ENCODE peak calls at places on chromosomes 16 and 17, in five cellular contexts. One of them, this sample, is unnamed.

GRCh38 chr17:6021011-6021400 is 49.2 kb upstream of the WSCD1 start:
- DNase-seq in tibial artery: no peak
- DNase-seq in sigmoid colon: no peak
- DNase-seq in OCI-LY7: no peak
- DNase-seq in lower lobe of right lung: no peak
- DNase-seq in this sample: no peak

GRCh38 chr17:7548585-7549400 is at the start of gene TNFSF12:
- DNase-seq in tibial artery: peak
- DNase-seq in sigmoid colon: peak
- DNase-seq in OCI-LY7: no peak
- DNase-seq in lower lobe of right lung: peak
- DNase-seq in this sample: no peak

GRCh38 chr17:75625813-75626486 is 7.3 kb upstream of the SMIM5 start:
- DNase-seq in tibial artery: no peak
- DNase-seq in sigmoid colon: no peak
- DNase-seq in OCI-LY7: peak
- DNase-seq in lower lobe of right lung: no peak
- DNase-seq in this sample: peak

GRCh38 chr17:44539664-44540063 is 17.6 kb upstream of the FZD2 start:
- DNase-seq in tibial artery: no peak
- DNase-seq in sigmoid colon: no peak
- DNase-seq in OCI-LY7: no peak
- DNase-seq in lower lobe of right lung: no peak
- DNase-seq in this sample: no peak

GRCh38 chr16:66735891-66736290 is 15.5 kb downstream of the DYNC1LI2 start:
- DNase-seq in tibial artery: no peak
- DNase-seq in sigmoid colon: no peak
- DNase-seq in OCI-LY7: no peak
- DNase-seq in lower lobe of right lung: no peak
- DNase-seq in this sample: peak

GRCh38 chr16:68857479-68857878 is 14.1 kb downstream of the TANGO6 start:
- DNase-seq in tibial artery: no peak
- DNase-seq in sigmoid colon: no peak
- DNase-seq in OCI-LY7: no peak
- DNase-seq in lower lobe of right lung: no peak
- DNase-seq in this sample: no peak

GRCh38 chr16:24482681-24483202 is 56.6 kb upstream of the RBBP6 start:
- DNase-seq in tibial artery: no peak
- DNase-seq in sigmoid colon: no peak
- DNase-seq in OCI-LY7: no peak
- DNase-seq in lower lobe of right lung: no peak
- DNase-seq in this sample: no peak

GRCh38 chr17:55440391-55440790 is 18.8 kb upstream of the MMD start:
- DNase-seq in tibial artery: no peak
- DNase-seq in sigmoid colon: no peak
- DNase-seq in OCI-LY7: no peak
- DNase-seq in lower lobe of right lung: no peak
- DNase-seq in this sample: no peak

GRCh38 chr17:38619451-38619795 is 13.7 kb upstream of the SRCIN1 start:
- DNase-seq in tibial artery: no peak
- DNase-seq in sigmoid colon: peak
- DNase-seq in OCI-LY7: no peak
- DNase-seq in lower lobe of right lung: no peak
- DNase-seq in this sample: no peak

GRCh38 chr16:56301391-56301850 is 110.1 kb downstream of the GNAO1 start:
- DNase-seq in tibial artery: no peak
- DNase-seq in sigmoid colon: no peak
- DNase-seq in OCI-LY7: no peak
- DNase-seq in lower lobe of right lung: no peak
- DNase-seq in this sample: no peak

GRCh38 chr17:65627892-65628622 is 66.6 kb upstream of the AXIN2 start:
- DNase-seq in tibial artery: no peak
- DNase-seq in sigmoid colon: peak
- DNase-seq in OCI-LY7: no peak
- DNase-seq in lower lobe of right lung: no peak
- DNase-seq in this sample: peak

GRCh38 chr17:82246365-82247174 is 17.7 kb downstream of the SLC16A3 start:
- DNase-seq in tibial artery: no peak
- DNase-seq in sigmoid colon: no peak
- DNase-seq in OCI-LY7: no peak
- DNase-seq in lower lobe of right lung: peak
- DNase-seq in this sample: peak

GRCh38 chr16:56836410-56836834 is 28.6 kb upstream of the SLC12A3 start:
- DNase-seq in tibial artery: no peak
- DNase-seq in sigmoid colon: no peak
- DNase-seq in OCI-LY7: no peak
- DNase-seq in lower lobe of right lung: no peak
- DNase-seq in this sample: no peak

GRCh38 chr17:55458287-55458900 is 36.8 kb upstream of the MMD start:
- DNase-seq in tibial artery: no peak
- DNase-seq in sigmoid colon: no peak
- DNase-seq in OCI-LY7: no peak
- DNase-seq in lower lobe of right lung: no peak
- DNase-seq in this sample: no peak

GRCh38 chr16:84687715-84688114 is 12.1 kb upstream of the USP10 start:
- DNase-seq in tibial artery: no peak
- DNase-seq in sigmoid colon: peak
- DNase-seq in OCI-LY7: peak
- DNase-seq in lower lobe of right lung: no peak
- DNase-seq in this sample: no peak

GRCh38 chr17:27954521-27955495 is 61.6 kb upstream of the LYRM9 start:
- DNase-seq in tibial artery: no peak
- DNase-seq in sigmoid colon: no peak
- DNase-seq in OCI-LY7: no peak
- DNase-seq in lower lobe of right lung: no peak
- DNase-seq in this sample: no peak

GRCh38 chr17:31663576-31663975 is 195.5 kb downstream of the COPRS start:
- DNase-seq in tibial artery: no peak
- DNase-seq in sigmoid colon: no peak
- DNase-seq in OCI-LY7: no peak
- DNase-seq in lower lobe of right lung: no peak
- DNase-seq in this sample: no peak

GRCh38 chr17:74408262-74408661 is 23.6 kb upstream of the GPRC5C start:
- DNase-seq in tibial artery: no peak
- DNase-seq in sigmoid colon: no peak
- DNase-seq in OCI-LY7: peak
- DNase-seq in lower lobe of right lung: peak
- DNase-seq in this sample: no peak

GRCh38 chr16:86285938-86286921 is 224.1 kb upstream of the FOXF1 start:
- DNase-seq in tibial artery: no peak
- DNase-seq in sigmoid colon: peak
- DNase-seq in OCI-LY7: no peak
- DNase-seq in lower lobe of right lung: no peak
- DNase-seq in this sample: no peak

GRCh38 chr17:1764274-1764673 is 2.4 kb downstream of the SERPINF1 start:
- DNase-seq in tibial artery: peak
- DNase-seq in sigmoid colon: peak
- DNase-seq in OCI-LY7: no peak
- DNase-seq in lower lobe of right lung: peak
- DNase-seq in this sample: no peak

GRCh38 chr17:74474043-74474792 is 7.8 kb downstream of the CD300A start:
- DNase-seq in tibial artery: no peak
- DNase-seq in sigmoid colon: no peak
- DNase-seq in OCI-LY7: peak
- DNase-seq in lower lobe of right lung: no peak
- DNase-seq in this sample: no peak

GRCh38 chr17:61383689-61384201 is 15.9 kb upstream of the TBX2 start:
- DNase-seq in tibial artery: no peak
- DNase-seq in sigmoid colon: no peak
- DNase-seq in OCI-LY7: no peak
- DNase-seq in lower lobe of right lung: peak
- DNase-seq in this sample: no peak

GRCh38 chr16:66189951-66190350 is 176.5 kb upstream of the CDH5 start:
- DNase-seq in tibial artery: no peak
- DNase-seq in sigmoid colon: no peak
- DNase-seq in OCI-LY7: no peak
- DNase-seq in lower lobe of right lung: no peak
- DNase-seq in this sample: peak

GRCh38 chr16:8880839-8881510 is 1.2 kb upstream of the LITAFD start:
- DNase-seq in tibial artery: no peak
- DNase-seq in sigmoid colon: no peak
- DNase-seq in OCI-LY7: no peak
- DNase-seq in lower lobe of right lung: no peak
- DNase-seq in this sample: no peak

GRCh38 chr17:60792250-60792898 is 114.7 kb downstream of the BCAS3 start:
- DNase-seq in tibial artery: peak
- DNase-seq in sigmoid colon: no peak
- DNase-seq in OCI-LY7: no peak
- DNase-seq in lower lobe of right lung: no peak
- DNase-seq in this sample: no peak

GRCh38 chr17:83179378-83179777 is 100.0 kb downstream of the METRNL start:
- DNase-seq in tibial artery: peak
- DNase-seq in sigmoid colon: peak
- DNase-seq in OCI-LY7: no peak
- DNase-seq in lower lobe of right lung: no peak
- DNase-seq in this sample: no peak

GRCh38 chr16:84087461-84088151 is 29.1 kb downstream of the MBTPS1 start:
- DNase-seq in tibial artery: no peak
- DNase-seq in sigmoid colon: no peak
- DNase-seq in OCI-LY7: peak
- DNase-seq in lower lobe of right lung: no peak
- DNase-seq in this sample: no peak

GRCh38 chr16:66549284-66550131 is at the start of gene TK2:
- DNase-seq in tibial artery: peak
- DNase-seq in sigmoid colon: peak
- DNase-seq in OCI-LY7: peak
- DNase-seq in lower lobe of right lung: peak
- DNase-seq in this sample: peak

GRCh38 chr16:67652578-67653130 is 7.4 kb downstream of the ACD start:
- DNase-seq in tibial artery: no peak
- DNase-seq in sigmoid colon: no peak
- DNase-seq in OCI-LY7: no peak
- DNase-seq in lower lobe of right lung: no peak
- DNase-seq in this sample: peak

GRCh38 chr17:4142107-4142900 is 526 bp downstream of the ZZEF1 start:
- DNase-seq in tibial artery: peak
- DNase-seq in sigmoid colon: peak
- DNase-seq in OCI-LY7: peak
- DNase-seq in lower lobe of right lung: peak
- DNase-seq in this sample: peak

GRCh38 chr17:7767425-7768021 is 50.0 kb downstream of the DNAH2 start:
- DNase-seq in tibial artery: no peak
- DNase-seq in sigmoid colon: no peak
- DNase-seq in OCI-LY7: no peak
- DNase-seq in lower lobe of right lung: no peak
- DNase-seq in this sample: no peak

GRCh38 chr16:85354623-85355514 is 242.6 kb upstream of the CIBAR2 start:
- DNase-seq in tibial artery: no peak
- DNase-seq in sigmoid colon: no peak
- DNase-seq in OCI-LY7: no peak
- DNase-seq in lower lobe of right lung: no peak
- DNase-seq in this sample: peak

GRCh38 chr17:27602721-27603445 is 28.1 kb upstream of the LGALS9 start:
- DNase-seq in tibial artery: peak
- DNase-seq in sigmoid colon: peak
- DNase-seq in OCI-LY7: peak
- DNase-seq in lower lobe of right lung: peak
- DNase-seq in this sample: peak

GRCh38 chr16:89364603-89365002 is 125.8 kb downstream of the ANKRD11 start:
- DNase-seq in tibial artery: no peak
- DNase-seq in sigmoid colon: no peak
- DNase-seq in OCI-LY7: no peak
- DNase-seq in lower lobe of right lung: no peak
- DNase-seq in this sample: no peak

GRCh38 chr17:40103082-40103741 is 2.8 kb upstream of the NR1D1 start:
- DNase-seq in tibial artery: no peak
- DNase-seq in sigmoid colon: no peak
- DNase-seq in OCI-LY7: no peak
- DNase-seq in lower lobe of right lung: no peak
- DNase-seq in this sample: no peak
- H3K27ac ChIP-seq in tibial artery: peak
- H3K27ac ChIP-seq in sigmoid colon: peak
- H3K27ac ChIP-seq in OCI-LY7: no peak
- H3K27ac ChIP-seq in lower lobe of right lung: peak
- H3K27ac ChIP-seq in this sample: peak

DNA sequence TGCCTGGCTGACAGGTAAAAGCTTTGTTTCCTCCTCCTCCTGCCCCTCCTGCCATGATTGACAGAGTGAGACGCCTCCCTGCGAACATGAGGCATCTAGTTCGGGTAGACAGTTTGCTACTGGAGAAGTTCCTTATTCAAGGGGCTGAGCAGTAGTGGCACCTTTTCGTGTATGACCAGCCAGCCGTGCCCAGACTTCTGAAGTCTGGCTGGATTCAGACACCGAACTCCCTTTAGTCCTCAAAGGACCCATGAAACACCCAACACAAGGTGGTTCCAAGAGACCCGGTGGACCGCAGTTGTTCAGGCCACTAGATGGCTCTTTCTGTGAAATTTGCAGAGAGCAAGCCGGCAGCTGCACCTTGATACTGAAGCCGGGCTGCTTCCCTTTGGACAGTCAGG is 192.8 kb downstream of the XYLT1 start:
- DNase-seq in tibial artery: no peak
- DNase-seq in sigmoid colon: no peak
- DNase-seq in OCI-LY7: peak
- DNase-seq in lower lobe of right lung: no peak
- DNase-seq in this sample: no peak
- TF ChIP-seq CTCF in tibial artery: peak
- TF ChIP-seq CTCF in sigmoid colon: peak
- TF ChIP-seq CTCF in OCI-LY7: peak
- TF ChIP-seq CTCF in lower lobe of right lung: peak
- TF ChIP-seq CTCF in this sample: no peak

DNA sequence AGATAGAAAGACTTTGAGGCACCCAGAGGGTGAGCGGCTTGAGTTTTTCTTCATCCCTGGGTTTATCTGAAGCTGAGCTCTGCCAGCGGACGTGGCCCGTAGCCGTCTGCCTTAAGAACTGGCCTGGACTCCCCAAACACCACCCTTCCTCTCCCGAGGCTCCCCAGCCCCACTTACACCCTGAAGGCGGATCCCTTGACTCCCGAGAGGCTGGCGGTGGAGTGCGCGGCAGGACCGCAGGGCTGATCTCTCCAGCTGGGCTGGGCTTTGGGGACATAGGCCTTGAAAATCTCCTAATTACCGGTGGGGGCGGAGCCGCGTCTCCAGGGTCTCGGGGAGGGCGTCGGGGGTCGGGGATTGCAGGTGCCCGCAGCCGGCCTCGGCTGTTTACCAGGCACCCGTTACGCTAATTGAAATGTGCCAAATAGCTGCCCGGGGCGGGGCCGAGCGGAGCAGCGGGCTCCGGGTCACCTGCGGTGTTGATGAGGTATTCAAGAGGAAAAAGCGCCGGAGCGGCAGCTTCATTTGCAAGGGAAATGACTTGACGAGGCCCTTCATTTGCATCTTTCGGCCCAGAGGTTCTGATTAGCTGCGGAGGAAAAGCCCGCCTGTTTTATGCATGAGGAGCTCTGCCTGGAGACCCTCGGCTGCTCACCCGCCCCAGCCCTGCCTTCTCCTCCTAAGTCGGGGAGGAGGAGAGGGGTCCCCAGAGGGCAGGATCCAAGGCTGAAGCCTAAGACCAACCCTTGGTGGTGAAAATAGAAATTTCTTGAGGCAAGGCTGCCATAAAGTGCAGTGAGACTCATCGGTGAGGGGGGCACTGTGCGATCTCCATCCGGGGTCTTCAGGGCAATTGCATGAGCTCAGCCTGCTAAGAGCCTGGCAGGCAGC is 100.7 kb downstream of the MGAT5B start:
- DNase-seq in tibial artery: no peak
- DNase-seq in sigmoid colon: no peak
- DNase-seq in OCI-LY7: peak
- DNase-seq in lower lobe of right lung: peak
- DNase-seq in this sample: peak
- H3K27ac ChIP-seq in tibial artery: no peak
- H3K27ac ChIP-seq in sigmoid colon: no peak
- H3K27ac ChIP-seq in OCI-LY7: peak
- H3K27ac ChIP-seq in lower lobe of right lung: no peak
- H3K27ac ChIP-seq in this sample: no peak

GRCh38 chr16:14309001-14309886 is 238.1 kb downstream of the MRTFB start:
- DNase-seq in tibial artery: no peak
- DNase-seq in sigmoid colon: no peak
- DNase-seq in OCI-LY7: peak
- DNase-seq in lower lobe of right lung: no peak
- DNase-seq in this sample: peak
- TF ChIP-seq CTCF in tibial artery: no peak
- TF ChIP-seq CTCF in sigmoid colon: no peak
- TF ChIP-seq CTCF in OCI-LY7: peak
- TF ChIP-seq CTCF in lower lobe of right lung: no peak
- TF ChIP-seq CTCF in this sample: no peak